ENCODE peak calls at places on chromosome 11, in four cellular contexts. One of them, this sample, is unnamed.
A peak's percentile ranks its signal among the peaks of the same experiment; 100 is the strongest.

GRCh38 chr11:107457205-107457557 is 444 bp downstream of the CWF19L2 start:
- DNase-seq in CD4-positive, alpha-beta memory T cell: no peak
- DNase-seq in uterus: no peak
- DNase-seq in spleen: no peak
- DNase-seq in this sample: no peak

GRCh38 chr11:108929241-108929640 is 264.4 kb downstream of the DDX10 start:
- DNase-seq in uterus: no peak
- DNase-seq in spleen: no peak
- DNase-seq in CD4-positive, alpha-beta memory T cell: no peak
- DNase-seq in this sample: no peak

GRCh38 chr11:20493340-20493739 is 105.8 kb downstream of the PRMT3 start:
- DNase-seq in spleen: no peak
- DNase-seq in CD4-positive, alpha-beta memory T cell: no peak
- DNase-seq in uterus: no peak
- DNase-seq in this sample: no peak

GRCh38 chr11:104727095-104727494 is 171.2 kb downstream of the CASP12 start:
- DNase-seq in uterus: no peak
- DNase-seq in CD4-positive, alpha-beta memory T cell: no peak
- DNase-seq in spleen: no peak
- DNase-seq in this sample: no peak

GRCh38 chr11:118287006-118287405 is 17.5 kb upstream of the CD3E start:
- DNase-seq in CD4-positive, alpha-beta memory T cell: no peak
- DNase-seq in uterus: no peak
- DNase-seq in spleen: no peak
- DNase-seq in this sample: no peak

GRCh38 chr11:55669376-55669775 is 7.4 kb downstream of the OR4C6 start:
- DNase-seq in uterus: no peak
- DNase-seq in CD4-positive, alpha-beta memory T cell: no peak
- DNase-seq in spleen: no peak
- DNase-seq in this sample: no peak

GRCh38 chr11:134664447-134664846 is 252.4 kb upstream of the B3GAT1 start:
- DNase-seq in CD4-positive, alpha-beta memory T cell: no peak
- DNase-seq in spleen: no peak
- DNase-seq in uterus: no peak
- DNase-seq in this sample: no peak

GRCh38 chr11:112166561-112166960 is 611 bp upstream of the TEX12 start:
- DNase-seq in CD4-positive, alpha-beta memory T cell: no peak
- DNase-seq in uterus: no peak
- DNase-seq in spleen: no peak
- DNase-seq in this sample: no peak

GRCh38 chr11:66467034-66467659 is 442 bp downstream of the PELI3 start:
- DNase-seq in CD4-positive, alpha-beta memory T cell: no peak
- DNase-seq in uterus: no peak
- DNase-seq in spleen: no peak
- DNase-seq in this sample: peak; percentile 47

GRCh38 chr11:62443390-62444201 is 24.8 kb downstream of the SCGB1A1 start:
- DNase-seq in uterus: peak; percentile 38
- DNase-seq in spleen: no peak
- DNase-seq in CD4-positive, alpha-beta memory T cell: no peak
- DNase-seq in this sample: peak; percentile 71

GRCh38 chr11:9862981-9863380 is 199.1 kb downstream of the SWAP70 start:
- DNase-seq in CD4-positive, alpha-beta memory T cell: no peak
- DNase-seq in uterus: no peak
- DNase-seq in spleen: no peak
- DNase-seq in this sample: no peak

GRCh38 chr11:23181022-23181807 is 320.9 kb upstream of the CCDC179 start:
- DNase-seq in CD4-positive, alpha-beta memory T cell: no peak
- DNase-seq in spleen: no peak
- DNase-seq in uterus: no peak
- DNase-seq in this sample: no peak

GRCh38 chr11:134126197-134126822 is 57.4 kb downstream of the JAM3 start:
- DNase-seq in uterus: no peak
- DNase-seq in CD4-positive, alpha-beta memory T cell: no peak
- DNase-seq in spleen: no peak
- DNase-seq in this sample: no peak

GRCh38 chr11:99352642-99353041 is 331.9 kb downstream of the CNTN5 start:
- DNase-seq in spleen: no peak
- DNase-seq in CD4-positive, alpha-beta memory T cell: no peak
- DNase-seq in uterus: no peak
- DNase-seq in this sample: no peak

GRCh38 chr11:3156282-3156660 is 8.8 kb downstream of the OSBPL5 start:
- DNase-seq in CD4-positive, alpha-beta memory T cell: no peak
- DNase-seq in spleen: peak; percentile 70
- DNase-seq in uterus: peak; percentile 58
- DNase-seq in this sample: peak; percentile 5
- H3K27ac ChIP-seq in CD4-positive, alpha-beta memory T cell: no peak overlapping the region
- H3K27ac ChIP-seq in spleen: no peak overlapping the region
- H3K27ac ChIP-seq in uterus: peak overlapping the region; percentile 59
- H3K27ac ChIP-seq in this sample: peak overlapping the region; percentile 41

DNA sequence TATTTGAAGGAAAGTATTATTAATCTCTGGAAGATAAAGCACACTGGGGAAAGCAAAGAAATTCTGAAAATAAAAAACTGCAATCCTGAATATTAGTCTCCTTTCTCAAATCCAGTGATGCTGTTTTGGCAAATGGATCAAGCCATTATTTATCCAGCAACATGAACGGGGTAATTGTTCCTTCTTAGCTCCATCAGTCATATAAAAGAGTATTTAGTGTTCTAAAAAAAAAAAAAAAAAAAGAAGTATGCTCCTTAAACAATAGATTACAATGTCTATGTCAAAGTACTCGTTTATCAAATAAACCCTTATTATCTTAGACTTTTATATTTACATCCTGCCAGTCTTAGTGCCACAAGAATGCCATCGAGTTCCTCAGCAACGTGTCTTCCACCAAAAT is 1.3 kb downstream of the RDX start:
- DNase-seq in CD4-positive, alpha-beta memory T cell: no peak
- DNase-seq in spleen: no peak
- DNase-seq in uterus: no peak
- DNase-seq in this sample: no peak
- H3K4me1 ChIP-seq in CD4-positive, alpha-beta memory T cell: peaks cover 44% of the 10 kb centered on the region
- H3K4me1 ChIP-seq in spleen: peaks cover 70% of the 10 kb centered on the region
- H3K4me1 ChIP-seq in uterus: no peaks in the 10 kb centered on the region
- H3K4me1 ChIP-seq in this sample: peaks cover 34% of the 10 kb centered on the region

GRCh38 chr11:78575478-78575877 is 814 bp upstream of the NARS2 start:
- DNase-seq in uterus: no peak
- DNase-seq in spleen: no peak
- DNase-seq in CD4-positive, alpha-beta memory T cell: no peak
- DNase-seq in this sample: no peak

GRCh38 chr11:78576549-78577097 is 2.0 kb upstream of the NARS2 start:
- DNase-seq in spleen: no peak
- DNase-seq in CD4-positive, alpha-beta memory T cell: no peak
- DNase-seq in uterus: no peak
- DNase-seq in this sample: no peak

GRCh38 chr11:78574386-78575381 is at the start of gene NARS2:
- DNase-seq in uterus: peak; percentile 98
- DNase-seq in CD4-positive, alpha-beta memory T cell: peak; percentile 95
- DNase-seq in spleen: peak; percentile 100
- DNase-seq in this sample: peak; percentile 98

GRCh38 chr11:78570031-78570430 is 4.6 kb downstream of the NARS2 start:
- DNase-seq in spleen: no peak
- DNase-seq in CD4-positive, alpha-beta memory T cell: no peak
- DNase-seq in uterus: no peak
- DNase-seq in this sample: no peak

GRCh38 chr11:78573271-78574035 is 1.2 kb downstream of the NARS2 start:
- DNase-seq in spleen: no peak
- DNase-seq in uterus: no peak
- DNase-seq in CD4-positive, alpha-beta memory T cell: no peak
- DNase-seq in this sample: no peak
- H3K27ac ChIP-seq in spleen: peak overlapping the region; percentile 87
- H3K27ac ChIP-seq in uterus: peak overlapping the region; percentile 91
- H3K27ac ChIP-seq in CD4-positive, alpha-beta memory T cell: peak overlapping the region; percentile 86
- H3K27ac ChIP-seq in this sample: peak overlapping the region; percentile 93

GRCh38 chr11:2390871-2391662 is 9.5 kb upstream of the TSSC4 start:
- DNase-seq in spleen: no peak
- DNase-seq in uterus: peak; percentile 93
- DNase-seq in CD4-positive, alpha-beta memory T cell: no peak
- DNase-seq in this sample: no peak
- H3K4me1 ChIP-seq in spleen: peaks cover 100% of the 10 kb centered on the region
- H3K4me1 ChIP-seq in uterus: peaks cover 34% of the 10 kb centered on the region
- H3K4me1 ChIP-seq in CD4-positive, alpha-beta memory T cell: peaks cover 40% of the 10 kb centered on the region
- H3K4me1 ChIP-seq in this sample: peaks cover 41% of the 10 kb centered on the region

This sample was measured in psoas muscle.